ENCODE peak calls at places on chromosomes 6 and 20, in nine cellular contexts. One of them, this sample, is unnamed.

GRCh38 chr6:17093692-17094091 is 8.2 kb upstream of the STMND1 start:
- DNase-seq in left ventricle myocardium inferior: no peak
- DNase-seq in ovary: no peak
- DNase-seq in tibial nerve: no peak
- DNase-seq in CD8-positive, alpha-beta T cell: no peak
- DNase-seq in tibial artery: no peak
- DNase-seq in HAP-1: peak; percentile 32
- DNase-seq in cardiac muscle cell: peak; percentile 27
- DNase-seq in uterus: no peak
- DNase-seq in this sample: no peak

GRCh38 chr6:155315516-155315871 is 1.2 kb upstream of the TFB1M start:
- DNase-seq in left ventricle myocardium inferior: no peak
- DNase-seq in HAP-1: no peak
- DNase-seq in uterus: no peak
- DNase-seq in ovary: no peak
- DNase-seq in tibial artery: no peak
- DNase-seq in cardiac muscle cell: no peak
- DNase-seq in tibial nerve: no peak
- DNase-seq in CD8-positive, alpha-beta T cell: no peak
- DNase-seq in this sample: no peak

GRCh38 chr6:166839569-166839968 is 116.8 kb downstream of the RNASET2 start:
- DNase-seq in left ventricle myocardium inferior: no peak
- DNase-seq in tibial artery: no peak
- DNase-seq in cardiac muscle cell: no peak
- DNase-seq in HAP-1: no peak
- DNase-seq in tibial nerve: no peak
- DNase-seq in uterus: no peak
- DNase-seq in CD8-positive, alpha-beta T cell: no peak
- DNase-seq in ovary: no peak
- DNase-seq in this sample: no peak

GRCh38 chr6:140590641-140591040 is 1216.2 kb upstream of the CITED2 start:
- DNase-seq in cardiac muscle cell: no peak
- DNase-seq in left ventricle myocardium inferior: no peak
- DNase-seq in tibial nerve: no peak
- DNase-seq in ovary: no peak
- DNase-seq in HAP-1: no peak
- DNase-seq in CD8-positive, alpha-beta T cell: no peak
- DNase-seq in tibial artery: no peak
- DNase-seq in uterus: no peak
- DNase-seq in this sample: no peak

GRCh38 chr6:116139917-116140316 is 14.0 kb upstream of the COL10A1 start:
- DNase-seq in ovary: no peak
- DNase-seq in tibial artery: no peak
- DNase-seq in HAP-1: no peak
- DNase-seq in left ventricle myocardium inferior: no peak
- DNase-seq in uterus: no peak
- DNase-seq in tibial nerve: no peak
- DNase-seq in cardiac muscle cell: peak; percentile 15
- DNase-seq in CD8-positive, alpha-beta T cell: no peak
- DNase-seq in this sample: no peak

GRCh38 chr20:38728237-38728761 is 4.0 kb downstream of the SLC32A1 start:
- DNase-seq in uterus: no peak
- DNase-seq in left ventricle myocardium inferior: no peak
- DNase-seq in cardiac muscle cell: no peak
- DNase-seq in ovary: no peak
- DNase-seq in tibial artery: no peak
- DNase-seq in CD8-positive, alpha-beta T cell: no peak
- DNase-seq in HAP-1: no peak
- DNase-seq in tibial nerve: no peak
- DNase-seq in this sample: peak; percentile 73

GRCh38 chr6:49951926-49952325 is 12.0 kb downstream of the DEFB114 start:
- DNase-seq in tibial artery: no peak
- DNase-seq in tibial nerve: no peak
- DNase-seq in uterus: no peak
- DNase-seq in CD8-positive, alpha-beta T cell: no peak
- DNase-seq in HAP-1: no peak
- DNase-seq in ovary: no peak
- DNase-seq in cardiac muscle cell: no peak
- DNase-seq in left ventricle myocardium inferior: no peak
- DNase-seq in this sample: no peak

GRCh38 chr6:123802697-123803455 is 789 bp upstream of the NKAIN2 start:
- DNase-seq in uterus: peak; percentile 23
- DNase-seq in HAP-1: peak; percentile 88
- DNase-seq in tibial nerve: peak; percentile 72
- DNase-seq in ovary: peak; percentile 68
- DNase-seq in left ventricle myocardium inferior: peak; percentile 73
- DNase-seq in tibial artery: peak; percentile 82
- DNase-seq in cardiac muscle cell: peak; percentile 88
- DNase-seq in CD8-positive, alpha-beta T cell: peak; percentile 27
- DNase-seq in this sample: peak; percentile 80

GRCh38 chr6:21187485-21187884 is 406.1 kb upstream of the SOX4 start:
- DNase-seq in uterus: no peak
- DNase-seq in ovary: no peak
- DNase-seq in tibial artery: no peak
- DNase-seq in tibial nerve: no peak
- DNase-seq in left ventricle myocardium inferior: no peak
- DNase-seq in HAP-1: no peak
- DNase-seq in cardiac muscle cell: no peak
- DNase-seq in CD8-positive, alpha-beta T cell: no peak
- DNase-seq in this sample: no peak

GRCh38 chr6:141103246-141103645 is 1029.5 kb upstream of the GJE1 start:
- DNase-seq in ovary: no peak
- DNase-seq in CD8-positive, alpha-beta T cell: no peak
- DNase-seq in uterus: no peak
- DNase-seq in tibial artery: no peak
- DNase-seq in tibial nerve: no peak
- DNase-seq in left ventricle myocardium inferior: no peak
- DNase-seq in HAP-1: no peak
- DNase-seq in cardiac muscle cell: no peak
- DNase-seq in this sample: no peak

GRCh38 chr6:99119109-99120031 is 171.6 kb upstream of the FBXL4 start:
- DNase-seq in left ventricle myocardium inferior: no peak
- DNase-seq in cardiac muscle cell: peak; percentile 62
- DNase-seq in tibial nerve: peak; percentile 14
- DNase-seq in HAP-1: peak; percentile 61
- DNase-seq in ovary: no peak
- DNase-seq in tibial artery: no peak
- DNase-seq in CD8-positive, alpha-beta T cell: peak; percentile 5
- DNase-seq in uterus: no peak
- DNase-seq in this sample: peak; percentile 56

GRCh38 chr20:37387519-37388269 is 41.8 kb downstream of the SRC start:
- DNase-seq in HAP-1: no peak
- DNase-seq in cardiac muscle cell: no peak
- DNase-seq in tibial nerve: no peak
- DNase-seq in CD8-positive, alpha-beta T cell: no peak
- DNase-seq in left ventricle myocardium inferior: no peak
- DNase-seq in ovary: no peak
- DNase-seq in tibial artery: peak; percentile 60
- DNase-seq in uterus: no peak
- DNase-seq in this sample: peak; percentile 33

GRCh38 chr6:157074969-157075368 is 248.3 kb downstream of the TMEM242 start:
- DNase-seq in tibial nerve: no peak
- DNase-seq in HAP-1: no peak
- DNase-seq in CD8-positive, alpha-beta T cell: no peak
- DNase-seq in uterus: no peak
- DNase-seq in ovary: no peak
- DNase-seq in tibial artery: no peak
- DNase-seq in cardiac muscle cell: no peak
- DNase-seq in left ventricle myocardium inferior: no peak
- DNase-seq in this sample: no peak

GRCh38 chr6:147642458-147642857 is 134.0 kb downstream of the SAMD5 start:
- DNase-seq in uterus: no peak
- DNase-seq in cardiac muscle cell: no peak
- DNase-seq in ovary: no peak
- DNase-seq in CD8-positive, alpha-beta T cell: no peak
- DNase-seq in left ventricle myocardium inferior: no peak
- DNase-seq in HAP-1: no peak
- DNase-seq in tibial artery: no peak
- DNase-seq in tibial nerve: no peak
- DNase-seq in this sample: no peak

GRCh38 chr6:143313163-143313562 is 137.3 kb downstream of the ADAT2 start:
- DNase-seq in left ventricle myocardium inferior: no peak
- DNase-seq in CD8-positive, alpha-beta T cell: no peak
- DNase-seq in uterus: no peak
- DNase-seq in ovary: no peak
- DNase-seq in HAP-1: no peak
- DNase-seq in tibial artery: no peak
- DNase-seq in tibial nerve: no peak
- DNase-seq in cardiac muscle cell: no peak
- DNase-seq in this sample: no peak

GRCh38 chr20:7994809-7995208 is 24.8 kb downstream of the TMX4 start:
- DNase-seq in tibial nerve: no peak
- DNase-seq in ovary: no peak
- DNase-seq in CD8-positive, alpha-beta T cell: no peak
- DNase-seq in uterus: no peak
- DNase-seq in HAP-1: no peak
- DNase-seq in tibial artery: no peak
- DNase-seq in left ventricle myocardium inferior: no peak
- DNase-seq in cardiac muscle cell: no peak
- DNase-seq in this sample: no peak

GRCh38 chr6:42498473-42499128 is 46.9 kb upstream of the TRERF1 start:
- DNase-seq in CD8-positive, alpha-beta T cell: no peak
- DNase-seq in tibial artery: no peak
- DNase-seq in cardiac muscle cell: peak; percentile 81
- DNase-seq in tibial nerve: no peak
- DNase-seq in ovary: no peak
- DNase-seq in HAP-1: no peak
- DNase-seq in uterus: no peak
- DNase-seq in left ventricle myocardium inferior: peak; percentile 37
- DNase-seq in this sample: no peak

GRCh38 chr20:44050925-44051660 is 135.9 kb downstream of the JPH2 start:
- DNase-seq in left ventricle myocardium inferior: no peak
- DNase-seq in tibial nerve: no peak
- DNase-seq in cardiac muscle cell: no peak
- DNase-seq in uterus: no peak
- DNase-seq in HAP-1: no peak
- DNase-seq in CD8-positive, alpha-beta T cell: no peak
- DNase-seq in tibial artery: peak; percentile 45
- DNase-seq in ovary: no peak
- DNase-seq in this sample: no peak

GRCh38 chr20:47635256-47635655 is 133.6 kb downstream of the NCOA3 start:
- DNase-seq in CD8-positive, alpha-beta T cell: no peak
- DNase-seq in left ventricle myocardium inferior: no peak
- DNase-seq in cardiac muscle cell: no peak
- DNase-seq in HAP-1: no peak
- DNase-seq in tibial artery: no peak
- DNase-seq in uterus: no peak
- DNase-seq in tibial nerve: no peak
- DNase-seq in ovary: no peak
- DNase-seq in this sample: no peak
- H3K27me3 ChIP-seq in CD8-positive, alpha-beta T cell: no peaks in the 10 kb centered on the region
- H3K27me3 ChIP-seq in left ventricle myocardium inferior: no peaks in the 10 kb centered on the region
- H3K27me3 ChIP-seq in cardiac muscle cell: no peaks in the 10 kb centered on the region
- H3K27me3 ChIP-seq in HAP-1: no peaks in the 10 kb centered on the region
- H3K27me3 ChIP-seq in tibial artery: no peaks in the 10 kb centered on the region
- H3K27me3 ChIP-seq in uterus: no peaks in the 10 kb centered on the region
- H3K27me3 ChIP-seq in tibial nerve: no peaks in the 10 kb centered on the region
- H3K27me3 ChIP-seq in ovary: no peaks in the 10 kb centered on the region
- H3K27me3 ChIP-seq in this sample: no peaks in the 10 kb centered on the region

GRCh38 chr6:130055271-130055670 is 36.9 kb downstream of the L3MBTL3 start:
- DNase-seq in left ventricle myocardium inferior: no peak
- DNase-seq in ovary: no peak
- DNase-seq in tibial nerve: no peak
- DNase-seq in HAP-1: no peak
- DNase-seq in tibial artery: no peak
- DNase-seq in uterus: no peak
- DNase-seq in CD8-positive, alpha-beta T cell: no peak
- DNase-seq in cardiac muscle cell: no peak
- DNase-seq in this sample: no peak

GRCh38 chr6:130054725-130055124 is 36.3 kb downstream of the L3MBTL3 start:
- DNase-seq in ovary: no peak
- DNase-seq in uterus: no peak
- DNase-seq in cardiac muscle cell: no peak
- DNase-seq in HAP-1: no peak
- DNase-seq in tibial nerve: no peak
- DNase-seq in tibial artery: no peak
- DNase-seq in CD8-positive, alpha-beta T cell: no peak
- DNase-seq in left ventricle myocardium inferior: no peak
- DNase-seq in this sample: no peak

GRCh38 chr6:130057495-130057894 is 39.1 kb downstream of the L3MBTL3 start:
- DNase-seq in HAP-1: no peak
- DNase-seq in tibial nerve: no peak
- DNase-seq in CD8-positive, alpha-beta T cell: no peak
- DNase-seq in tibial artery: no peak
- DNase-seq in cardiac muscle cell: no peak
- DNase-seq in ovary: no peak
- DNase-seq in left ventricle myocardium inferior: no peak
- DNase-seq in uterus: no peak
- DNase-seq in this sample: no peak
- H3K36me3 ChIP-seq in HAP-1: peaks cover 10% of the 10 kb centered on the region
- H3K36me3 ChIP-seq in tibial nerve: peaks cover 6% of the 10 kb centered on the region
- H3K36me3 ChIP-seq in CD8-positive, alpha-beta T cell: peaks cover 24% of the 10 kb centered on the region
- H3K36me3 ChIP-seq in tibial artery: peaks cover 20% of the 10 kb centered on the region
- H3K36me3 ChIP-seq in cardiac muscle cell: no peaks in the 10 kb centered on the region
- H3K36me3 ChIP-seq in ovary: no peaks in the 10 kb centered on the region
- H3K36me3 ChIP-seq in left ventricle myocardium inferior: peaks cover 32% of the 10 kb centered on the region
- H3K36me3 ChIP-seq in uterus: no peaks in the 10 kb centered on the region
- H3K36me3 ChIP-seq in this sample: peaks cover 5% of the 10 kb centered on the region

DNA sequence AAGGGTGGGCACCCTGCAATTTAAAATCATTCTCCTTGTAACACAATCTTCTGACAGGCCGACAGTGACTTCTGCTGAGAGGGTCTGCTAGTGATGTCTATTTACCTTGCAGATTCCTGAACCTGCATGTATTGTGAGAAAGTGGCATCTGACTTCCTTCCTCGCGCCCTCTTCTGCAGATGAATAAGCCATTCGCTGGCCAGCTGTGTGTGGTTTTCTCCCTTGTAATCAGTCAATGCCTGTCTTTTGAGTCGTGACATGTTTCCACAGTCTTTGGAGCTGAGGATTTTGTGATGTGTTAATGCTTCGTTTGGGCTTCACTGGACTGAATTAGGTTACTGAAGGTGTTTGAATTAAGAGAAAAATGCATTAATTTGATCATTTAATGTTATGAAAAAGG is 125.3 kb downstream of the GRM1 start:
- DNase-seq in CD8-positive, alpha-beta T cell: no peak
- DNase-seq in tibial nerve: no peak
- DNase-seq in cardiac muscle cell: no peak
- DNase-seq in uterus: no peak
- DNase-seq in tibial artery: no peak
- DNase-seq in left ventricle myocardium inferior: no peak
- DNase-seq in HAP-1: no peak
- DNase-seq in ovary: no peak
- DNase-seq in this sample: peak; percentile 5
- H3K27me3 ChIP-seq in CD8-positive, alpha-beta T cell: no peaks in the 10 kb centered on the region
- H3K27me3 ChIP-seq in tibial nerve: no peaks in the 10 kb centered on the region
- H3K27me3 ChIP-seq in cardiac muscle cell: no peaks in the 10 kb centered on the region
- H3K27me3 ChIP-seq in uterus: no peaks in the 10 kb centered on the region
- H3K27me3 ChIP-seq in tibial artery: no peaks in the 10 kb centered on the region
- H3K27me3 ChIP-seq in left ventricle myocardium inferior: peaks cover 14% of the 10 kb centered on the region
- H3K27me3 ChIP-seq in HAP-1: no peaks in the 10 kb centered on the region
- H3K27me3 ChIP-seq in ovary: no peaks in the 10 kb centered on the region
- H3K27me3 ChIP-seq in this sample: no peaks in the 10 kb centered on the region

DNA sequence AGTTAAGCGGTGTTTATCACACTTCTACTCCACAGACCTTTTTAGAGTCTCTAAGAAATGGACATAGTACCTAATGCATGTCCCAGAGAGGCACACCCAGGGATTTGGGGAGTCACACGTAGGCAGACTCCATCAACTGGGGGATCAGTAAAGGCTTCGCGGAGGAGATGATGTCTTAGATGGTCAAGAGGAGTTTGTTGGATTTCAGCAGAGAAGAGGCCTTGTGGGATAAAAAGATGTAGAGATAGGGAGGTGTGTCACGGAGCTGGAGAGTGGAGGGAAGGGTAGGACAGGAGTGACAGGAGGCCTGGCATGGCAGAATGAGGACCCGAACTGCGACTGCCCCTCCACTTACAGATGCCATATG is 9.1 kb downstream of the DYNLRB1 start:
- DNase-seq in ovary: no peak
- DNase-seq in uterus: no peak
- DNase-seq in CD8-positive, alpha-beta T cell: no peak
- DNase-seq in tibial nerve: no peak
- DNase-seq in left ventricle myocardium inferior: no peak
- DNase-seq in cardiac muscle cell: no peak
- DNase-seq in HAP-1: no peak
- DNase-seq in tibial artery: no peak
- DNase-seq in this sample: no peak
- H3K36me3 ChIP-seq in ovary: no peaks in the 10 kb centered on the region
- H3K36me3 ChIP-seq in uterus: no peaks in the 10 kb centered on the region
- H3K36me3 ChIP-seq in CD8-positive, alpha-beta T cell: peaks cover 37% of the 10 kb centered on the region
- H3K36me3 ChIP-seq in tibial nerve: peaks cover 5% of the 10 kb centered on the region
- H3K36me3 ChIP-seq in left ventricle myocardium inferior: peaks cover 31% of the 10 kb centered on the region
- H3K36me3 ChIP-seq in cardiac muscle cell: peaks cover 24% of the 10 kb centered on the region
- H3K36me3 ChIP-seq in HAP-1: peaks cover 49% of the 10 kb centered on the region
- H3K36me3 ChIP-seq in tibial artery: peaks cover 31% of the 10 kb centered on the region
- H3K36me3 ChIP-seq in this sample: peaks cover 25% of the 10 kb centered on the region

This sample was measured in H7.